ENCODE peak calls at places on chromosomes 12 and 14, in seven cellular contexts. S, Y, U, J, X, I and O are unnamed samples.

GRCh38 chr12:4786795-4787194 is 66.6 kb downstream of the GALNT8 start:
- DNase-seq in S (no peak), Y (no peak), U (no peak), J (no peak), X (no peak), I (no peak), O (no peak)

GRCh38 chr12:124449623-124450375 is 117.6 kb downstream of the NCOR2 start:
- DNase-seq in S (no peak), Y (no peak), U (no peak), J (no peak), X (no peak), I (no peak), O (no peak)

GRCh38 chr12:106416273-106416672 is 58.7 kb downstream of the POLR3B start:
- DNase-seq in S (no peak), Y (no peak), U (no peak), J (no peak), X (no peak), I (no peak), O (no peak)

GRCh38 chr12:132014915-132015280 is 65.2 kb downstream of the EP400 start:
- DNase-seq in S (no peak), Y (no peak), U (no peak), J (no peak), X (no peak), I (no peak), O (no peak)

GRCh38 chr14:68795602-68796417 is 2.9 kb upstream of the ZFP36L1 start:
- DNase-seq in S (peak), Y (peak), U (peak), J (no peak), X (peak), I (peak), O (peak)

GRCh38 chr14:34693228-34693939 is 21.0 kb downstream of the CFL2 start:
- DNase-seq in S (no peak), Y (no peak), U (no peak), J (peak), X (peak), I (peak), O (no peak)

GRCh38 chr12:31118347-31118830 is 44.7 kb downstream of the DDX11 start:
- DNase-seq in S (peak), Y (peak), U (no peak), J (peak), X (no peak), I (no peak), O (no peak)

GRCh38 chr12:8968761-8969160 is 19.3 kb upstream of the M6PR start:
- DNase-seq in S (no peak), Y (no peak), U (no peak), J (no peak), X (no peak), I (no peak), O (no peak)

DNA sequence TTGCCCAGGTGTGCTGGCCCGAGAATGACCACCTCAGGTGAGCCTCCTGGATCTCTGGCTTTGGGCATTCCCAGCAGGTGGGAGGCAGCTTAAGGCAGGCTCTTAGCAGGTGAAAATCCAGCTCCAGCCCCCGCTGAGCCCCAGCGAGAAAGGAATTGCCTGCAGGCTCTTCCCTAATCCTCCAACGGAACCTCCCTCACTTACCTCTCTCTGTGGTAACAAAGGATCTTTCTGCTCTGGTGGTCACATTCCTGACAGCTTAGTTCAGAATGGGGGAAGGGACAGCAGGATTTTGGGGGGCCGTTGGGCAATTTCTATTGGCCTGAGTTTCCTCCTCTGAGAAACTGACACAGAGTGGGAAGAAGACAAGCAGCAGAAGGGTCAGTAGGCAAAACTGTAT is 116.0 kb upstream of the LHX5 start:
- DNase-seq in S (no peak), Y (no peak), U (no peak), J (no peak), X (no peak), I (no peak), O (no peak)
- TF ChIP-seq EP300 in S (no peak), Y (no peak), U (no peak), J (no peak), X (no peak), I (no peak), O (no peak)

GRCh38 chr12:114738460-114739184 is 54.6 kb upstream of the TBX3 start:
- DNase-seq in S (no peak), Y (no peak), U (no peak), J (no peak), X (no peak), I (no peak), O (no peak)
- TF ChIP-seq EP300 in S (no peak), Y (no peak), U (no peak), J (no peak), X (no peak), I (no peak), O (no peak)

GRCh38 chr12:111754671-111755070 is 12.1 kb upstream of the ALDH2 start:
- DNase-seq in S (no peak), Y (no peak), U (no peak), J (no peak), X (no peak), I (no peak), O (no peak)

GRCh38 chr12:111756681-111757080 is 10.1 kb upstream of the ALDH2 start:
- DNase-seq in S (no peak), Y (no peak), U (no peak), J (no peak), X (no peak), I (no peak), O (no peak)

GRCh38 chr12:111749391-111749790 is 17.3 kb upstream of the ALDH2 start:
- DNase-seq in S (no peak), Y (no peak), U (no peak), J (no peak), X (no peak), I (no peak), O (no peak)

GRCh38 chr12:111756196-111756595 is 10.5 kb upstream of the ALDH2 start:
- DNase-seq in S (no peak), Y (no peak), U (no peak), J (no peak), X (no peak), I (no peak), O (no peak)

DNA sequence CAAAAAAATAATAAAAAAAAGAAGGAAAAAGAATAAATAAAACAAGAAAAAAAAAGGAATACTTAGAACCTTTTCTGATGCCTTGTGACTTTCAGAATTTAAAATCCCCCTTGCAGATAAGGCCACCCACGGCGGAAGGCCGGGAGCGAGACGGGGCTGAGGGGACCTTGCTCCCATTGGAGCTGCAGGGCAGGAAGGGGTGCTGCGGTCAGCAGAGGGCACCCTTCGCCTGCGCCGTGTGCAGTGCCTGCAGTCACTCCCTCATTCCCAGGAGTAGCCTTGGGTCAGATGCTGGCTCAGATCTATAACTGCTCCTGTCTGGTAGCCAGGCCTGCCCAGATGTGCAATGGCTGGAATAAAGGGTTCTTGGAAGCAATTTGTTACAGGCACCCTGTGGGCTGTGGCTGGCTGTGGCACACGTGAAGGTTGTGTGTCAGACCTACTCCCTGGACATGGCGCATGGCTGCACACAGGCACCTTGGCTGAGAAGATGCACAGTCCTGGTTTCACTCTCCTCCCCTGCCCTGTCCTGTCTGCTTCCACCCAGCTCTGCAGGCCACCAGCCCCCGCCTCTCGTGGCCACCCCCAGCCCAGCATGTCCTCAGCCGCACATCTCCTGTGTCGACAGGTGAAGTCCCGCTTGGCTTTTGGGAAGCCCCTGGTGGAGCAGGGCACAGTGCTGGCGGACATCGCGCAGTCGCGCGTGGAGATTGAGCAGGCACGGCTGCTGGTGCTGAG is 13.4 kb upstream of the ALDH2 start:
- DNase-seq in S (peak), Y (peak), U (peak), J (peak), X (peak), I (peak), O (no peak)
- TF ChIP-seq EP300 in S (no peak), Y (no peak), U (no peak), J (no peak), X (no peak), I (no peak), O (no peak)

DNA sequence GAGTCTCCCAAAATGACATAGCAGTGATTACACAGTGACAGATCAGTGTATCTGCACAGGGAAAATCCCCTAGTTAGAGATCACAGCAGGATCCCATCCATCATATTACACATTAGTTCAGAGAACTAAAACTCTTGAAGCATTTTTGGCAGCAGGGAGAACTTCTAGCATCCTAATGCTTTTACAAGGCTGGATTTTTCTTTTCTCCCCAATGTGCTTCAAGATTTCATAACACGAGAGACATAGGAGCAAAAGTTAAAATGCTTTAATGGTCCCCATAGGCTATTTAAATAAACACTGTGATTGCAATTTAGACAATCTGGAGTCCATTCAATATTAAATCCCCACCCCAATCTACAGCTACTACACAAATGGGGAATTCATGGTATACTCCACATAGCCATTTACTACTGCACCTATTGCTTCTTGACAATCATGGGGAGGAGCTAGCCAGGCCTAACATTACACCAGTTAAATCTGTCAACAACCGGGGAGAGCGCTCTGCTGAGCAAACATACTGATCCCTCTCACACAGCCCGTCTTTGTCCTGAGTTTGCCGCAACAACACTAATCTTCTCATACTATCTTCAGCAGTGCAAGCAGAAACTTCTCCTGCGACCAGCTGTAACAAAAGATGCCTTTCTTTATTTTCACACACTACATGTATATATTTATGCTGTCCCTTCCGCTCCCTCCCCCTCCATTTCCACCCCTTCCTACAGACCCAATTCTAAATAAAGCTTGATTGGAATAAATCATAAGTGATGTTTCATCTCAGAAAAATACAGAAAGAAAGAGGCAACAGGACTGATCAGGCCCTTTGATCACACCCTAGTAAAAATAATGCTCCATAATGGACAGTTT is 120.3 kb upstream of the SOX5 start:
- DNase-seq in S (no peak), Y (no peak), U (no peak), J (no peak), X (peak), I (no peak), O (no peak)
- TF ChIP-seq EP300 in S (no peak), Y (no peak), U (no peak), J (no peak), X (no peak), I (no peak), O (no peak)

DNA sequence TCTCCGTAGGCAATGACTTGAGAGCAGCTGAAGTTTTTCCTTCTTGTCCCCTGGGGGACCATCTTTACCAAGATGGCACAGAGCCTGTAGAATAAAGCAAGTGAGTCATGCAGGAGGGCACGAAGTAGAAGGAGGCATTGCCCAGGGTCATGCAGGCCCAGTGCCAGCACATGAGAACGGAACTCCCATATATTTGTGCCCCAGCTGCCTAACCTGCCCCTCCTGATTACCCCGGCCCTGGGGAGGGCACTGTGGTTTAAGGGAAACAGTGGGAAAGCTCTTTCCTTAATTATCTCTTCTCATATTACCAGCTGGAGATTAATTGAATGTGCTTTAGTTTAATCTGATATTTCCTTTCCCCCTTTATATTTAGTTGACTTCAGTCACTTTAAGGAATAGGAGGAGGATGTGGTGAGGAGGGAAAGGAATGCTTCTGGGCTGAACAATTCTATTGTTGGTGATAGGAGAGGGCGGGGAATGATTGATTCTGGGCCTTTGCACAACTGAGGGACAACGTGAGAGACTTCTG is 51.9 kb downstream of the RASSF8 start:
- DNase-seq in S (no peak), Y (no peak), U (no peak), J (no peak), X (no peak), I (no peak), O (no peak)
- TF ChIP-seq EP300 in S (no peak), Y (no peak), U (no peak), J (no peak), X (no peak), I (no peak), O (no peak)

GRCh38 chr12:11014234-11014633 is 8.2 kb downstream of the TAS2R19 start:
- DNase-seq in S (no peak), Y (no peak), U (no peak), J (no peak), X (no peak), I (no peak), O (no peak)

GRCh38 chr12:11016937-11017336 is 5.5 kb downstream of the TAS2R19 start:
- DNase-seq in S (no peak), Y (no peak), U (no peak), J (no peak), X (peak), I (no peak), O (no peak)

GRCh38 chr12:11015775-11016430 is 6.5 kb downstream of the TAS2R19 start:
- DNase-seq in S (no peak), Y (no peak), U (no peak), J (no peak), X (peak), I (no peak), O (no peak)
- TF ChIP-seq EP300 in S (no peak), Y (no peak), U (no peak), J (no peak), X (no peak), I (no peak), O (no peak)

GRCh38 chr14:37594916-37595808 is at the start of the genes FOXA1 and TTC6:
- DNase-seq in S (no peak), Y (peak), U (no peak), J (peak), X (peak), I (peak), O (no peak)
- TF ChIP-seq EP300 in S (no peak), Y (no peak), U (no peak), J (no peak), X (no peak), I (no peak), O (no peak)

GRCh38 chr12:55703288-55703687 is 4.4 kb downstream of the ITGA7 start:
- DNase-seq in S (no peak), Y (no peak), U (peak), J (no peak), X (no peak), I (no peak), O (no peak)
- TF ChIP-seq EP300 in S (no peak), Y (no peak), U (peak), J (no peak), X (no peak), I (no peak), O (no peak)